ENCODE peak calls at places on chromosomes 5 and 9, in five cellular contexts. H, S, V, E and C are unnamed samples.

GRCh38 chr5:32613050-32613672 is 27.8 kb downstream of the SUB1 start:
- DNase-seq in H (peak), S (peak), V (no peak), E (peak), C (peak)

GRCh38 chr5:135458921-135459331 is 6.8 kb upstream of the TIFAB start:
- DNase-seq in H (no peak), S (no peak), V (no peak), E (no peak), C (no peak)

GRCh38 chr5:76714771-76715483 is 999 bp upstream of the F2R start:
- DNase-seq in H (peak), S (no peak), V (no peak), E (no peak), C (no peak)

GRCh38 chr9:137169764-137170460 is at the start of gene LRRC26:
- DNase-seq in H (no peak), S (no peak), V (no peak), E (no peak), C (no peak)

GRCh38 chr5:139698461-139699146 is 50.5 kb downstream of the CXXC5 start:
- DNase-seq in H (no peak), S (peak), V (no peak), E (peak), C (peak)

GRCh38 chr5:124906339-124907097 is 160.1 kb upstream of the ZNF608 start:
- DNase-seq in H (no peak), S (peak), V (peak), E (peak), C (peak)

GRCh38 chr9:111198936-111199335 is 131.1 kb downstream of the OR2K2 start:
- DNase-seq in H (no peak), S (no peak), V (no peak), E (no peak), C (no peak)

GRCh38 chr5:79621056-79621455 is 8.8 kb downstream of the TENT2 start:
- DNase-seq in H (no peak), S (peak), V (no peak), E (no peak), C (no peak)

GRCh38 chr5:132446621-132447020 is 44.0 kb downstream of the IRF1 start:
- DNase-seq in H (no peak), S (no peak), V (no peak), E (peak), C (peak)

GRCh38 chr5:66540078-66540477 is 56.1 kb upstream of the MAST4 start:
- DNase-seq in H (no peak), S (no peak), V (no peak), E (no peak), C (peak)

GRCh38 chr9:135022191-135022870 is 65.1 kb upstream of the OLFM1 start:
- DNase-seq in H (no peak), S (no peak), V (no peak), E (no peak), C (no peak)

GRCh38 chr5:133461796-133462516 is 150.4 kb downstream of the FSTL4 start:
- DNase-seq in H (no peak), S (no peak), V (no peak), E (no peak), C (no peak)

GRCh38 chr5:136053336-136054121 is 24.7 kb downstream of the TGFBI start:
- DNase-seq in H (no peak), S (peak), V (no peak), E (peak), C (no peak)

GRCh38 chr9:124622882-124623281 is 115.7 kb upstream of the NR5A1 start:
- DNase-seq in H (no peak), S (no peak), V (no peak), E (no peak), C (no peak)

GRCh38 chr5:132491368-132492364 is 1.1 kb upstream of the IRF1 start:
- DNase-seq in H (no peak), S (no peak), V (no peak), E (peak), C (no peak)

GRCh38 chr5:176948458-176948857 is 49.3 kb upstream of the HK3 start:
- DNase-seq in H (no peak), S (no peak), V (no peak), E (no peak), C (no peak)

GRCh38 chr5:164027738-164028137 is 522.3 kb downstream of the MAT2B start:
- DNase-seq in H (no peak), S (no peak), V (no peak), E (no peak), C (no peak)

GRCh38 chr5:10493884-10494283 is 52.2 kb downstream of the ROPN1L start:
- DNase-seq in H (no peak), S (no peak), V (no peak), E (no peak), C (no peak)

GRCh38 chr9:125750656-125751035 is 3.5 kb downstream of the PBX3 start:
- DNase-seq in H (no peak), S (no peak), V (no peak), E (no peak), C (no peak)

GRCh38 chr5:79503794-79504495 is 10.0 kb downstream of the HOMER1 start:
- DNase-seq in H (no peak), S (no peak), V (no peak), E (no peak), C (no peak)

GRCh38 chr9:79224672-79225433 is 346.9 kb upstream of the TLE4 start:
- DNase-seq in H (no peak), S (peak), V (no peak), E (no peak), C (no peak)

GRCh38 chr5:77301447-77301878 is 91.0 kb downstream of the PDE8B start:
- DNase-seq in H (no peak), S (peak), V (no peak), E (no peak), C (no peak)

GRCh38 chr5:67799732-67800234 is 415.8 kb upstream of the PIK3R1 start:
- DNase-seq in H (no peak), S (peak), V (no peak), E (peak), C (no peak)

GRCh38 chr9:121267689-121268597 is at the start of gene GSN:
- DNase-seq in H (peak), S (no peak), V (peak), E (peak), C (peak)

GRCh38 chr9:118962426-118962825 is 406.8 kb downstream of the BRINP1 start:
- DNase-seq in H (no peak), S (no peak), V (no peak), E (no peak), C (no peak)

GRCh38 chr5:138177936-138178515 is 404 bp downstream of the BRD8 start:
- DNase-seq in H (peak), S (peak), V (no peak), E (no peak), C (no peak)

GRCh38 chr5:63603001-63603400 is 359.2 kb downstream of the HTR1A start:
- DNase-seq in H (no peak), S (no peak), V (no peak), E (no peak), C (no peak)

GRCh38 chr5:4862500-4862899 is 277.6 kb upstream of the ADAMTS16 start:
- DNase-seq in H (no peak), S (peak), V (no peak), E (no peak), C (no peak)

GRCh38 chr5:147887026-147887627 is 8.6 kb downstream of the SCGB3A2 start:
- DNase-seq in H (no peak), S (peak), V (no peak), E (peak), C (no peak)

GRCh38 chr9:33263936-33264472 is 504 bp downstream of the BAG1 start:
- DNase-seq in H (peak), S (no peak), V (peak), E (peak), C (no peak)

GRCh38 chr5:158236511-158237335 is 377.8 kb upstream of the CLINT1 start:
- DNase-seq in H (no peak), S (peak), V (no peak), E (no peak), C (no peak)

GRCh38 chr5:153516503-153516902 is 26.0 kb downstream of the GRIA1 start:
- DNase-seq in H (no peak), S (no peak), V (no peak), E (no peak), C (no peak)

GRCh38 chr5:96963267-96963666 is 27.4 kb downstream of the LNPEP start:
- DNase-seq in H (no peak), S (peak), V (no peak), E (peak), C (no peak)

GRCh38 chr9:71001780-71002386 is 119.5 kb downstream of the TRPM3 start:
- DNase-seq in H (no peak), S (no peak), V (no peak), E (no peak), C (no peak)

GRCh38 chr5:149681922-149682321 is 48.2 kb upstream of the PPARGC1B start:
- DNase-seq in H (no peak), S (no peak), V (no peak), E (no peak), C (no peak)

GRCh38 chr5:149682532-149683076 is 47.5 kb upstream of the PPARGC1B start:
- DNase-seq in H (no peak), S (no peak), V (no peak), E (no peak), C (no peak)

GRCh38 chr5:149680810-149681221 is 49.3 kb upstream of the PPARGC1B start:
- DNase-seq in H (no peak), S (no peak), V (no peak), E (peak), C (no peak)

GRCh38 chr5:149679876-149680809 is 50.0 kb upstream of the PPARGC1B start:
- DNase-seq in H (no peak), S (no peak), V (no peak), E (no peak), C (no peak)

GRCh38 chr5:149681252-149681651 is 48.9 kb upstream of the PPARGC1B start:
- DNase-seq in H (no peak), S (no peak), V (no peak), E (no peak), C (no peak)
- H3K27ac ChIP-seq in H (no peak), S (no peak), V (peak), E (no peak), C (no peak)

DNA sequence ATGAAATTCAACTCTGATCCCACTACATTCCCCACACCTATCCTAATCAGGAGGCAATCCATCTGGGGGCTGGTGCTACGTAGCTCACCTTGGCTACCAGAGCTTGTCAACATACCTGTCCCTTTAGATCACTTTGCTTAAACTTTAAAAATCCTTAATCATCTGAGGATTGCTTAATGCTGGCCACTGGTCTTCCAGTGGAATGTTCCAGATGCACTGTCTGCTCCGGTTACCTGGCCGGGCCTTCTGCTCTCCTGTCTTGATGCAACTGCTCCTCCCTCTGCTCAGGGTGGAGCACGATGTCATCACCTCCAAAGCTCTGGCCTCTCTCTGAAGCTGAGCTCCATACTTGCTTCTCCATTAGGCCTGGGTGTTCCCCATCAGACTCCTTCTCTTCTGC is 106.6 kb upstream of the OTULINL start:
- DNase-seq in H (no peak), S (no peak), V (no peak), E (no peak), C (no peak)
- H3K27ac ChIP-seq in H (no peak), S (no peak), V (no peak), E (no peak), C (no peak)

DNA sequence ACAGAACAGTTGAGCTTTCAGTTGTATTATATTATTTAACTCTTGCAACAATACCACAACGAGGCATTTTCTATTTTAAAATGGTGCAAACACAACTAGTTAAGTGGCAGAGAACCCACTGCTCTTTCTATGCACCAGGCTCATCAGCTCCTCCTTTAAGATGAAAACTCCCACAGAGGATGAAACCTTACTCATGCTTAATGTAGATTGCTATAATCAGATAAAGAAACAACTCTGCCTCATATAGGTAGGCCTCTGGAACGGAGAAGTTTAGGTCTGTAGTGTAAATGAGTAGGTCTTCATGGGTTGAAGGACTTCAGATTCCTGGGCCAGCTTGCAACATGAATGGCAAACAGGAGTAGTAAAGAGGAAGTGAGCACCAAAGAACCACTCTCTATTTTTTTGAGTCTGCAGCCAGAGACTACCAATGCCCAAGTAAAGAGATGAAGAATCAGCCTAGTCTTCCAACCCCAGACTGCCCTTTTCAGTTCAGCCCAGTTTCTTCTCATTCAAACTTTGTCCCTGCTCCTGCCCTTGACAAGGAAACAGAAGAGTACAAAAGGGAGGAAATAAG is 33.9 kb downstream of the HACD4 start:
- DNase-seq in H (no peak), S (no peak), V (no peak), E (no peak), C (no peak)
- H3K27ac ChIP-seq in H (no peak), S (no peak), V (no peak), E (no peak), C (no peak)

GRCh38 chr5:128052764-128053163 is 30.8 kb upstream of the SLC12A2 start:
- DNase-seq in H (no peak), S (no peak), V (no peak), E (no peak), C (no peak)
- H3K27ac ChIP-seq in H (no peak), S (no peak), V (no peak), E (no peak), C (no peak)

DNA sequence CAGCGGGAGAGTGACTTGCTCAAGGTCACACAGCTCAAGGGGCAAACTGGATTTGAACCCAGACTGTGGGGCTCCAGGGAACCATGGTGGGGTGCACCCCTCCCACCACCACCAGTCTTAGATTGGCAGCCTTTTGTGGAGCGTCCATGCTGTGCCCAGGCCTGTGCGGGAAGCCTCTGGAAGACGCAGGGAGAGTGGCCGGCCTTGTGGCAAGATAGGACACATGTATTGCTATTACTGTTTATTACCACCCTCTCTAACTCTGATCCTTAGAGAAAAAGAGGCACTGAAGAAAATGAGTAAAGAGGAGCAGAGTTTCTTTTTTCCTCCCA is 25.4 kb upstream of the SH3PXD2B start:
- DNase-seq in H (no peak), S (no peak), V (no peak), E (no peak), C (no peak)
- H3K27ac ChIP-seq in H (no peak), S (no peak), V (no peak), E (no peak), C (peak)